ENCODE peak calls at places on chromosome 9, in five cellular contexts. M is foreskin fibroblast; V is H54; E is effector memory CD8-positive, alpha-beta T cell; D is cerebellum. X is an unnamed sample.

GRCh38 chr9:38388283-38389223 is 3.9 kb upstream of the ALDH1B1 start:
- DNase-seq in M (peak), V (no peak), E (no peak), D (no peak), X (no peak)

GRCh38 chr9:133928248-133928764 is 63.8 kb downstream of the VAV2 start:
- DNase-seq in M (no peak), V (no peak), E (no peak), D (no peak), X (no peak)

GRCh38 chr9:98430535-98430934 is 175.1 kb upstream of the TBC1D2 start:
- DNase-seq in M (no peak), V (no peak), E (no peak), D (peak), X (no peak)

GRCh38 chr9:11742471-11742870 is 950.7 kb upstream of the TYRP1 start:
- DNase-seq in M (no peak), V (no peak), E (no peak), D (no peak), X (no peak)

GRCh38 chr9:95509851-95510529 is 6.8 kb downstream of the PTCH1 start:
- DNase-seq in M (peak), V (no peak), E (no peak), D (no peak), X (no peak)

GRCh38 chr9:1960696-1961095 is 54.5 kb upstream of the SMARCA2 start:
- DNase-seq in M (no peak), V (no peak), E (no peak), D (no peak), X (no peak)

GRCh38 chr9:125971895-125972729 is 224.9 kb downstream of the PBX3 start:
- DNase-seq in M (no peak), V (no peak), E (no peak), D (no peak), X (no peak)

GRCh38 chr9:93267681-93268505 is 84.0 kb downstream of the WNK2 start:
- DNase-seq in M (no peak), V (no peak), E (no peak), D (no peak), X (no peak)

GRCh38 chr9:101594796-101595195 is at the start of gene PPP3R2:
- DNase-seq in M (no peak), V (no peak), E (no peak), D (no peak), X (no peak)

GRCh38 chr9:93464395-93464794 is 11.0 kb upstream of the FAM120AOS start:
- DNase-seq in M (no peak), V (no peak), E (no peak), D (no peak), X (no peak)

GRCh38 chr9:104905931-104906330 is 22.0 kb downstream of the ABCA1 start:
- DNase-seq in M (no peak), V (no peak), E (no peak), D (no peak), X (no peak)

GRCh38 chr9:133727277-133727875 is 10.8 kb downstream of the SARDH start:
- DNase-seq in M (no peak), V (no peak), E (no peak), D (no peak), X (no peak)

GRCh38 chr9:106864533-106865143 is 1.7 kb downstream of the ZNF462 start:
- DNase-seq in M (peak), V (peak), E (no peak), D (no peak), X (peak)

GRCh38 chr9:78821126-78821822 is 524.3 kb downstream of the PSAT1 start:
- DNase-seq in M (peak), V (peak), E (no peak), D (peak), X (peak)

GRCh38 chr9:99255651-99256050 is 33.6 kb downstream of the SEC61B start:
- DNase-seq in M (no peak), V (no peak), E (no peak), D (peak), X (no peak)

GRCh38 chr9:297104-297794 is 82.6 kb downstream of the DOCK8 start:
- DNase-seq in M (no peak), V (no peak), E (no peak), D (no peak), X (no peak)

GRCh38 chr9:137423001-137423809 is at the start of the genes EXD3 and NOXA1:
- DNase-seq in M (peak), V (peak), E (peak), D (peak), X (peak)

GRCh38 chr9:2356391-2356790 is 265.2 kb upstream of the VLDLR start:
- DNase-seq in M (no peak), V (no peak), E (no peak), D (no peak), X (peak)

GRCh38 chr9:24090566-24090965 is 264.5 kb upstream of the ELAVL2 start:
- DNase-seq in M (no peak), V (no peak), E (no peak), D (no peak), X (no peak)

GRCh38 chr9:95143591-95144561 is 173.6 kb downstream of the FANCC start:
- DNase-seq in M (peak), V (no peak), E (no peak), D (no peak), X (no peak)

GRCh38 chr9:107484117-107484723 is 5.3 kb downstream of the KLF4 start:
- DNase-seq in M (peak), V (peak), E (no peak), D (peak), X (peak)

GRCh38 chr9:127873886-127874285 is 3.6 kb downstream of the AK1 start:
- DNase-seq in M (peak), V (peak), E (no peak), D (peak), X (no peak)

GRCh38 chr9:116499986-116500871 is 186.9 kb upstream of the TRIM32 start:
- DNase-seq in M (peak), V (peak), E (no peak), D (no peak), X (peak)

GRCh38 chr9:1871486-1872181 is 143.5 kb upstream of the SMARCA2 start:
- DNase-seq in M (peak), V (no peak), E (no peak), D (peak), X (no peak)

GRCh38 chr9:6833518-6834192 is 75.9 kb downstream of the KDM4C start:
- DNase-seq in M (peak), V (no peak), E (no peak), D (no peak), X (no peak)

GRCh38 chr9:87393706-87394255 is 103.9 kb upstream of the DAPK1 start:
- DNase-seq in M (no peak), V (no peak), E (no peak), D (no peak), X (no peak)

GRCh38 chr9:131799177-131799823 is 59.4 kb upstream of the RAPGEF1 start:
- DNase-seq in M (peak), V (peak), E (peak), D (no peak), X (peak)

GRCh38 chr9:136337416-136338395 is 10.4 kb downstream of the GPSM1 start:
- DNase-seq in M (no peak), V (no peak), E (no peak), D (no peak), X (no peak)

GRCh38 chr9:127470662-127471061 is 19.4 kb downstream of the LRSAM1 start:
- DNase-seq in M (no peak), V (no peak), E (no peak), D (no peak), X (no peak)

GRCh38 chr9:138058181-138058580 is 180.6 kb downstream of the CACNA1B start:
- DNase-seq in M (no peak), V (no peak), E (no peak), D (no peak), X (no peak)

GRCh38 chr9:114583776-114584175 is 3.8 kb upstream of the ATP6V1G1 start:
- DNase-seq in M (no peak), V (no peak), E (no peak), D (no peak), X (no peak)

GRCh38 chr9:120387257-120387999 is 192.5 kb downstream of the CDK5RAP2 start:
- DNase-seq in M (no peak), V (no peak), E (no peak), D (no peak), X (no peak)

GRCh38 chr9:98740226-98740881 is 31.6 kb upstream of the GABBR2 start:
- DNase-seq in M (no peak), V (no peak), E (no peak), D (no peak), X (no peak)

GRCh38 chr9:113573959-113574352 is 110.4 kb downstream of the RGS3 start:
- DNase-seq in M (no peak), V (no peak), E (no peak), D (no peak), X (no peak)

GRCh38 chr9:83544002-83544698 is 5.9 kb upstream of the FRMD3 start:
- DNase-seq in M (peak), V (peak), E (no peak), D (no peak), X (peak)

X was measured in brain microvascular endothelial cell.